ENCODE peak calls at places on chromosomes 7 and 10, in eight cellular contexts. K, T, I, M, G, W, Z and B are unnamed samples.

GRCh38 chr10:112230325-112230988 is 46.9 kb upstream of the GPAM start:
- DNase-seq in K (no peak), T (no peak), I (no peak), M (peak), G (no peak), W (no peak), Z (no peak), B (no peak)

GRCh38 chr10:72906446-72906845 is 12.9 kb downstream of the OIT3 start:
- DNase-seq in K (no peak), T (no peak), I (no peak), M (peak), G (no peak), W (no peak), Z (no peak), B (no peak)

GRCh38 chr10:43133196-43133808 is 4.9 kb upstream of the CSGALNACT2 start:
- DNase-seq in K (no peak), T (no peak), I (no peak), M (no peak), G (no peak), W (no peak), Z (no peak), B (no peak)

GRCh38 chr10:108374991-108375390 is 1210.5 kb upstream of the SORCS1 start:
- DNase-seq in K (no peak), T (no peak), I (no peak), M (no peak), G (no peak), W (no peak), Z (no peak), B (no peak)

GRCh38 chr7:47666164-47666862 is 84.4 kb upstream of the TNS3 start:
- DNase-seq in K (no peak), T (no peak), I (no peak), M (peak), G (no peak), W (no peak), Z (no peak), B (peak)

GRCh38 chr10:123142701-123143161 is 5.2 kb upstream of the HMX2 start:
- DNase-seq in K (no peak), T (no peak), I (no peak), M (no peak), G (no peak), W (no peak), Z (no peak), B (no peak)

GRCh38 chr10:83654689-83655088 is 484.6 kb upstream of the GHITM start:
- DNase-seq in K (no peak), T (no peak), I (no peak), M (no peak), G (no peak), W (no peak), Z (no peak), B (no peak)

GRCh38 chr10:91541481-91541880 is 91.4 kb downstream of the PPP1R3C start:
- DNase-seq in K (no peak), T (no peak), I (no peak), M (no peak), G (no peak), W (no peak), Z (no peak), B (no peak)

GRCh38 chr7:101538596-101539459 is 90.3 kb downstream of the MYL10 start:
- DNase-seq in K (peak), T (peak), I (no peak), M (peak), G (peak), W (peak), Z (peak), B (peak)

GRCh38 chr7:95859434-95859833 is 87.1 kb downstream of the DYNC1I1 start:
- DNase-seq in K (peak), T (no peak), I (no peak), M (peak), G (no peak), W (no peak), Z (no peak), B (no peak)

GRCh38 chr10:397321-398068 is 262.2 kb downstream of the ZMYND11 start:
- DNase-seq in K (no peak), T (no peak), I (no peak), M (no peak), G (no peak), W (no peak), Z (no peak), B (peak)

GRCh38 chr7:68724965-68725364 is 873.3 kb upstream of the AUTS2 start:
- DNase-seq in K (no peak), T (no peak), I (no peak), M (no peak), G (no peak), W (no peak), Z (no peak), B (no peak)

GRCh38 chr7:131066635-131067034 is 261.0 kb upstream of the MKLN1 start:
- DNase-seq in K (peak), T (no peak), I (no peak), M (peak), G (no peak), W (no peak), Z (no peak), B (no peak)

GRCh38 chr7:132214452-132214851 is 361.8 kb downstream of the PLXNA4 start:
- DNase-seq in K (no peak), T (no peak), I (no peak), M (no peak), G (no peak), W (no peak), Z (no peak), B (no peak)

GRCh38 chr7:12062062-12062461 is 149.0 kb upstream of the TMEM106B start:
- DNase-seq in K (peak), T (no peak), I (no peak), M (no peak), G (no peak), W (no peak), Z (no peak), B (no peak)

GRCh38 chr7:101172854-101173751 is 7.0 kb downstream of the NAT16 start:
- DNase-seq in K (peak), T (peak), I (no peak), M (peak), G (no peak), W (no peak), Z (peak), B (peak)

GRCh38 chr10:33524966-33525365 is 190.5 kb upstream of the NRP1 start:
- DNase-seq in K (no peak), T (no peak), I (no peak), M (peak), G (no peak), W (no peak), Z (no peak), B (no peak)

GRCh38 chr7:11714205-11714604 is 117.8 kb downstream of the THSD7A start:
- DNase-seq in K (no peak), T (no peak), I (no peak), M (no peak), G (no peak), W (no peak), Z (no peak), B (no peak)

GRCh38 chr10:49179699-49180511 is 8.3 kb downstream of the TMEM273 start:
- DNase-seq in K (no peak), T (no peak), I (no peak), M (no peak), G (no peak), W (no peak), Z (no peak), B (no peak)

DNA sequence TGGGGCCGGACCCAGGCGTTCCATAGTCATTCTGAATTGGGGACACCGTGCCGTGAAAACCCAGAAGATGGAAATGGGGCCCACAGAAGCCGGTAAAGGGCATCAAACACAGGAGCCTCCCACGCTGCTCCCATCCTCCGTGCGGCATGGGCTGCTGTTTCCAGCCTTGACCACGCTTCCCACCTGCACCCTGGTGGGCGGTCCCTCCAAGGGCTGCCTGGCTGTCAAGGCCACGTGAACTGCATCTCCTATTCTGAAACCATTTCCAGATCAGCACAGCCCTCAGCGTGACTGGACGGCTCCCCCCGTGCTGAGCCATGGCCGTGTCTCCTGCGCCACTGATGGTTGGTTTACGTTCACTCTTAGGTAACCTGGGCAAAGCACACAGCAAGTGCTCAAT is 14.1 kb downstream of the CFAP46 start:
- DNase-seq in K (no peak), T (no peak), I (no peak), M (no peak), G (no peak), W (no peak), Z (no peak), B (no peak)
- TF ChIP-seq POLR2A in K (no peak), T (no peak), I (no peak), M (no peak), G (no peak), W (no peak), Z (no peak), B (no peak)

GRCh38 chr7:128343554-128344430 is at the start of gene RBM28:
- DNase-seq in K (peak), T (peak), I (peak), M (peak), G (peak), W (peak), Z (peak), B (peak)
- TF ChIP-seq POLR2A in K (peak), T (peak), I (peak), M (peak), G (peak), W (no peak), Z (peak), B (peak)

DNA sequence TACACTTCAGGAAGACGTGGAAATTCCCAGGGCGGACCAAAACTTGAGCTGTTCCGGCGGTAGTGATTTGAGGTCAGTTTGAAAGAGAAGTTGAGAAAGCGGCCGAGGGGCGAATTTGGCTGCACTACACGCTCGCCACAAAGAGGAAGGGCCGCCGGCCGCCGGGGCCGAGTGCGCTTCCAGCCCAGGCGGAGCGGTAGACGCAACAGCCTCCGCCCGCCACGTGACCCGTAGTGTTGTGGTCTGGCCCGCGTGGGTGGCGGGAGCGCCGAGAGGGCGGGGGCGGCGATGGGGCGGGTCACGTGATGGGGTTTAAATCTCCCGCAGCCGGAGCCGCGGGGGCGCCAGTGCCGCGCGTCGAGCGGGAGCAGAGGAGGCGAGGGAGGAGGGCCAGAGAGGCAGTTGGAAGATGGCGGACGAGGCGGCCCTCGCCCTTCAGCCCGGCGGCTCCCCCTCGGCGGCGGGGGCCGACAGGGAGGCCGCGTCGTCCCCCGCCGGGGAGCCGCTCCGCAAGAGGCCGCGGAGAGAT is at the start of gene SIRT1:
- DNase-seq in K (peak), T (peak), I (peak), M (peak), G (peak), W (peak), Z (peak), B (peak)
- TF ChIP-seq POLR2A in K (peak), T (peak), I (peak), M (peak), G (peak), W (peak), Z (peak), B (peak)

GRCh38 chr7:65872776-65873581 is at the start of gene VKORC1L1:
- DNase-seq in K (peak), T (peak), I (peak), M (peak), G (peak), W (peak), Z (peak), B (peak)
- TF ChIP-seq POLR2A in K (peak), T (peak), I (peak), M (peak), G (no peak), W (no peak), Z (peak), B (peak)

DNA sequence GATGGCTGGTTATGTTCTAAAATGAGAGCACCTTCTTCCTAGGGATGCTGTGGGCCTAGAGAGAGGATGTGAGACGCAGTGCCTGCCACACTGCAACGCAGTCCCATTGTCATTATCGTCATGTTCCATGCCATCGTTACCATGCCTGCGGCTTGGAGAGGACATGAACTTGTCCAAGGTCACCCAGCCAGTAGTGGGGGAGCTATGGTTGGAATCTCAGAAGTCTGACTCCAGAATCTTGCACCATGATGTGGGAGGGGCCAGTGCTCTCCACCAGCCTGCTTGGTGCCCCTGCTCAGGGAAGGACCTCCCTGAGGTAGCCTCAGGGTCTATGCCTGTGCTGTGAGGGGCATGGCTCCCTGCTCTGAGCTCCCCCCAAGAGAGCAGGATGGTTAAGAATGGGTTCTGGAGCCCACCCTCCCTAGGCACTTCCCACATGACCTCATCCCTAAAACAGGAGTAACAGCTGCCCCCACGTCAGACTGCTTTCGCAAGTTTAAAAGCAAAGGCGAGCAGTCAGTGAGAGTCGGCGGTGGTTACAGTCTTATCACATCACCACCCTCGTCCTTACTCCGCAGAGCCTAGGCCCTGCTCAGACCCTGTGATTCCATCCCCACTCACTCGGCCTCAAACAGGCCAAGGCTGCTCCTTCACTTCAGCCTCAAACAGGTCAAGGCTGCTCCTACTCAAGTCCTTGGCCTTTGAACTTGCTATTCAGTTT is 50.4 kb downstream of the HABP2 start:
- DNase-seq in K (no peak), T (no peak), I (no peak), M (no peak), G (no peak), W (no peak), Z (no peak), B (no peak)
- TF ChIP-seq POLR2A in K (no peak), T (no peak), I (no peak), M (no peak), G (no peak), W (no peak), Z (no peak), B (no peak)